ENCODE peak calls at places on chromosomes 4 and X, in six cellular contexts. One of them, this sample, is unnamed.

GRCh38 chr4:155883895-155884294 is 17.8 kb upstream of the ASIC5 start:
- DNase-seq in neural progenitor cell: no peak
- DNase-seq in NCI-H1092: no peak
- DNase-seq in CD14-positive monocyte: no peak
- DNase-seq in activated CD4-positive, CD25-positive, alpha-beta regulatory T cell: no peak
- DNase-seq in activated T-helper 9 cell treated with anti-CD3 and anti-CD28 coated beads, Interleukin-2, amount 50 U/mL, for 16 hours: no peak
- DNase-seq in this sample: no peak

GRCh38 chrX:70219938-70220764 is 14.3 kb upstream of the AWAT1 start:
- DNase-seq in neural progenitor cell: no peak
- DNase-seq in NCI-H1092: peak
- DNase-seq in CD14-positive monocyte: no peak
- DNase-seq in activated CD4-positive, CD25-positive, alpha-beta regulatory T cell: no peak
- DNase-seq in activated T-helper 9 cell treated with anti-CD3 and anti-CD28 coated beads, Interleukin-2, amount 50 U/mL, for 16 hours: no peak
- DNase-seq in this sample: no peak

GRCh38 chrX:53288173-53288572 is 6.8 kb upstream of the IQSEC2 start:
- DNase-seq in neural progenitor cell: peak
- DNase-seq in NCI-H1092: peak
- DNase-seq in CD14-positive monocyte: peak
- DNase-seq in activated CD4-positive, CD25-positive, alpha-beta regulatory T cell: no peak
- DNase-seq in activated T-helper 9 cell treated with anti-CD3 and anti-CD28 coated beads, Interleukin-2, amount 50 U/mL, for 16 hours: no peak
- DNase-seq in this sample: peak

GRCh38 chr4:138439143-138439581 is 197.0 kb upstream of the SLC7A11 start:
- DNase-seq in neural progenitor cell: no peak
- DNase-seq in NCI-H1092: no peak
- DNase-seq in CD14-positive monocyte: no peak
- DNase-seq in activated CD4-positive, CD25-positive, alpha-beta regulatory T cell: no peak
- DNase-seq in activated T-helper 9 cell treated with anti-CD3 and anti-CD28 coated beads, Interleukin-2, amount 50 U/mL, for 16 hours: no peak
- DNase-seq in this sample: no peak

GRCh38 chrX:100980608-100981497 is 11.3 kb downstream of the ARL13A start:
- DNase-seq in neural progenitor cell: no peak
- DNase-seq in NCI-H1092: no peak
- DNase-seq in CD14-positive monocyte: no peak
- DNase-seq in activated CD4-positive, CD25-positive, alpha-beta regulatory T cell: no peak
- DNase-seq in activated T-helper 9 cell treated with anti-CD3 and anti-CD28 coated beads, Interleukin-2, amount 50 U/mL, for 16 hours: no peak
- DNase-seq in this sample: no peak

GRCh38 chrX:154092371-154092770 is 5.1 kb downstream of the MECP2 start:
- DNase-seq in neural progenitor cell: no peak
- DNase-seq in NCI-H1092: no peak
- DNase-seq in CD14-positive monocyte: no peak
- DNase-seq in activated CD4-positive, CD25-positive, alpha-beta regulatory T cell: no peak
- DNase-seq in activated T-helper 9 cell treated with anti-CD3 and anti-CD28 coated beads, Interleukin-2, amount 50 U/mL, for 16 hours: no peak
- DNase-seq in this sample: no peak

GRCh38 chrX:21528076-21528475 is 130.1 kb downstream of the KLHL34 start:
- DNase-seq in neural progenitor cell: no peak
- DNase-seq in NCI-H1092: no peak
- DNase-seq in CD14-positive monocyte: no peak
- DNase-seq in activated CD4-positive, CD25-positive, alpha-beta regulatory T cell: no peak
- DNase-seq in activated T-helper 9 cell treated with anti-CD3 and anti-CD28 coated beads, Interleukin-2, amount 50 U/mL, for 16 hours: no peak
- DNase-seq in this sample: no peak

GRCh38 chr4:5891563-5892320 is 1.1 kb downstream of the CRMP1 start:
- DNase-seq in neural progenitor cell: peak
- DNase-seq in NCI-H1092: no peak
- DNase-seq in CD14-positive monocyte: no peak
- DNase-seq in activated CD4-positive, CD25-positive, alpha-beta regulatory T cell: no peak
- DNase-seq in activated T-helper 9 cell treated with anti-CD3 and anti-CD28 coated beads, Interleukin-2, amount 50 U/mL, for 16 hours: no peak
- DNase-seq in this sample: no peak

GRCh38 chrX:120446503-120446902 is 22.6 kb downstream of the LAMP2 start:
- DNase-seq in neural progenitor cell: no peak
- DNase-seq in NCI-H1092: no peak
- DNase-seq in CD14-positive monocyte: no peak
- DNase-seq in activated CD4-positive, CD25-positive, alpha-beta regulatory T cell: no peak
- DNase-seq in activated T-helper 9 cell treated with anti-CD3 and anti-CD28 coated beads, Interleukin-2, amount 50 U/mL, for 16 hours: no peak
- DNase-seq in this sample: peak

GRCh38 chrX:64291106-64291505 is 60.7 kb upstream of the ASB12 start:
- DNase-seq in neural progenitor cell: no peak
- DNase-seq in NCI-H1092: no peak
- DNase-seq in CD14-positive monocyte: no peak
- DNase-seq in activated CD4-positive, CD25-positive, alpha-beta regulatory T cell: no peak
- DNase-seq in activated T-helper 9 cell treated with anti-CD3 and anti-CD28 coated beads, Interleukin-2, amount 50 U/mL, for 16 hours: no peak
- DNase-seq in this sample: no peak

GRCh38 chrX:41664307-41665299 is 24.2 kb upstream of the GPR34 start:
- DNase-seq in neural progenitor cell: no peak
- DNase-seq in NCI-H1092: no peak
- DNase-seq in CD14-positive monocyte: no peak
- DNase-seq in activated CD4-positive, CD25-positive, alpha-beta regulatory T cell: no peak
- DNase-seq in activated T-helper 9 cell treated with anti-CD3 and anti-CD28 coated beads, Interleukin-2, amount 50 U/mL, for 16 hours: peak
- DNase-seq in this sample: no peak

GRCh38 chr4:38179690-38180299 is 219.6 kb downstream of the PTTG2 start:
- DNase-seq in neural progenitor cell: peak
- DNase-seq in NCI-H1092: peak
- DNase-seq in CD14-positive monocyte: peak
- DNase-seq in activated CD4-positive, CD25-positive, alpha-beta regulatory T cell: peak
- DNase-seq in activated T-helper 9 cell treated with anti-CD3 and anti-CD28 coated beads, Interleukin-2, amount 50 U/mL, for 16 hours: peak
- DNase-seq in this sample: peak

GRCh38 chr4:25818293-25819240 is 44.2 kb downstream of the SEL1L3 start:
- DNase-seq in neural progenitor cell: no peak
- DNase-seq in NCI-H1092: no peak
- DNase-seq in CD14-positive monocyte: no peak
- DNase-seq in activated CD4-positive, CD25-positive, alpha-beta regulatory T cell: no peak
- DNase-seq in activated T-helper 9 cell treated with anti-CD3 and anti-CD28 coated beads, Interleukin-2, amount 50 U/mL, for 16 hours: no peak
- DNase-seq in this sample: no peak

GRCh38 chr4:15964159-15964558 is 1.2 kb upstream of the FGFBP2 start:
- DNase-seq in neural progenitor cell: no peak
- DNase-seq in NCI-H1092: no peak
- DNase-seq in CD14-positive monocyte: no peak
- DNase-seq in activated CD4-positive, CD25-positive, alpha-beta regulatory T cell: no peak
- DNase-seq in activated T-helper 9 cell treated with anti-CD3 and anti-CD28 coated beads, Interleukin-2, amount 50 U/mL, for 16 hours: no peak
- DNase-seq in this sample: no peak

GRCh38 chr4:183241322-183241640 is 78.8 kb downstream of the CLDN22 start:
- DNase-seq in neural progenitor cell: no peak
- DNase-seq in NCI-H1092: no peak
- DNase-seq in CD14-positive monocyte: no peak
- DNase-seq in activated CD4-positive, CD25-positive, alpha-beta regulatory T cell: no peak
- DNase-seq in activated T-helper 9 cell treated with anti-CD3 and anti-CD28 coated beads, Interleukin-2, amount 50 U/mL, for 16 hours: no peak
- DNase-seq in this sample: no peak

GRCh38 chr4:8355864-8356565 is 84.5 kb downstream of the ACOX3 start:
- DNase-seq in neural progenitor cell: no peak
- DNase-seq in NCI-H1092: no peak
- DNase-seq in CD14-positive monocyte: no peak
- DNase-seq in activated CD4-positive, CD25-positive, alpha-beta regulatory T cell: no peak
- DNase-seq in activated T-helper 9 cell treated with anti-CD3 and anti-CD28 coated beads, Interleukin-2, amount 50 U/mL, for 16 hours: no peak
- DNase-seq in this sample: no peak

GRCh38 chr4:8393593-8394038 is 46.9 kb downstream of the ACOX3 start:
- DNase-seq in neural progenitor cell: peak
- DNase-seq in NCI-H1092: no peak
- DNase-seq in CD14-positive monocyte: no peak
- DNase-seq in activated CD4-positive, CD25-positive, alpha-beta regulatory T cell: no peak
- DNase-seq in activated T-helper 9 cell treated with anti-CD3 and anti-CD28 coated beads, Interleukin-2, amount 50 U/mL, for 16 hours: no peak
- DNase-seq in this sample: peak

GRCh38 chr4:80538276-80538926 is 202.9 kb downstream of the CFAP299 start:
- DNase-seq in neural progenitor cell: no peak
- DNase-seq in NCI-H1092: no peak
- DNase-seq in CD14-positive monocyte: no peak
- DNase-seq in activated CD4-positive, CD25-positive, alpha-beta regulatory T cell: no peak
- DNase-seq in activated T-helper 9 cell treated with anti-CD3 and anti-CD28 coated beads, Interleukin-2, amount 50 U/mL, for 16 hours: no peak
- DNase-seq in this sample: no peak

GRCh38 chr4:4216668-4217067 is 10.1 kb downstream of the OTOP1 start:
- DNase-seq in neural progenitor cell: no peak
- DNase-seq in NCI-H1092: no peak
- DNase-seq in CD14-positive monocyte: no peak
- DNase-seq in activated CD4-positive, CD25-positive, alpha-beta regulatory T cell: no peak
- DNase-seq in activated T-helper 9 cell treated with anti-CD3 and anti-CD28 coated beads, Interleukin-2, amount 50 U/mL, for 16 hours: no peak
- DNase-seq in this sample: no peak

GRCh38 chr4:142567620-142568451 is 278.3 kb downstream of the INPP4B start:
- DNase-seq in neural progenitor cell: peak
- DNase-seq in NCI-H1092: no peak
- DNase-seq in CD14-positive monocyte: no peak
- DNase-seq in activated CD4-positive, CD25-positive, alpha-beta regulatory T cell: no peak
- DNase-seq in activated T-helper 9 cell treated with anti-CD3 and anti-CD28 coated beads, Interleukin-2, amount 50 U/mL, for 16 hours: no peak
- DNase-seq in this sample: no peak

GRCh38 chrX:20523626-20524312 is 257.1 kb upstream of the RPS6KA3 start:
- DNase-seq in neural progenitor cell: no peak
- DNase-seq in NCI-H1092: no peak
- DNase-seq in CD14-positive monocyte: no peak
- DNase-seq in activated CD4-positive, CD25-positive, alpha-beta regulatory T cell: no peak
- DNase-seq in activated T-helper 9 cell treated with anti-CD3 and anti-CD28 coated beads, Interleukin-2, amount 50 U/mL, for 16 hours: no peak
- DNase-seq in this sample: no peak

GRCh38 chr4:120865985-120866384 is 56.5 kb downstream of the PRDM5 start:
- DNase-seq in neural progenitor cell: peak
- DNase-seq in NCI-H1092: no peak
- DNase-seq in CD14-positive monocyte: no peak
- DNase-seq in activated CD4-positive, CD25-positive, alpha-beta regulatory T cell: no peak
- DNase-seq in activated T-helper 9 cell treated with anti-CD3 and anti-CD28 coated beads, Interleukin-2, amount 50 U/mL, for 16 hours: no peak
- DNase-seq in this sample: no peak